ENCODE peak calls at places on chromosomes 12 and 14, in four cellular contexts. L is H1, K is HepG2, G is GM12878. H is an unnamed sample.

GRCh38 chr14:65229431-65230286 is 127.3 kb upstream of the MAX start:
- DNase-seq in G (no peak), L (peak), K (peak), H (no peak)

GRCh38 chr14:89241934-89242670 is 174.9 kb downstream of the FOXN3 start:
- DNase-seq in K (no peak), G (no peak), L (no peak), H (no peak)

GRCh38 chr12:90854136-90854689 is 100.8 kb downstream of the CCER1 start:
- DNase-seq in L (no peak), K (peak), G (no peak), H (peak)

GRCh38 chr12:49309361-49309760 is 13.7 kb upstream of the TROAP start:
- DNase-seq in K (no peak), L (no peak), G (no peak), H (no peak)

GRCh38 chr12:79920421-79921238 is 14.3 kb downstream of the PPP1R12A start:
- DNase-seq in K (no peak), L (no peak), G (no peak), H (no peak)

GRCh38 chr12:124022161-124022560 is 49.1 kb downstream of the ZNF664 start:
- DNase-seq in L (no peak), K (no peak), G (no peak), H (no peak)

GRCh38 chr12:108442077-108442476 is 73.0 kb upstream of the FICD start:
- DNase-seq in G (no peak), K (no peak), L (peak), H (peak)

GRCh38 chr12:63164911-63165310 is 13.9 kb upstream of the AVPR1A start:
- DNase-seq in K (no peak), G (no peak), L (no peak), H (no peak)

GRCh38 chr14:100540926-100541620 is 46.1 kb downstream of the BEGAIN start:
- DNase-seq in G (no peak), K (no peak), L (no peak), H (no peak)

GRCh38 chr12:114835031-114835430 is 151.1 kb upstream of the TBX3 start:
- DNase-seq in L (no peak), K (no peak), G (no peak), H (no peak)

GRCh38 chr12:122526683-122527477 is at the start of the genes KNTC1 and RSRC2:
- DNase-seq in K (peak), L (peak), G (peak), H (peak)

GRCh38 chr14:89618821-89619551 is 202.0 kb upstream of the FOXN3 start:
- DNase-seq in G (no peak), K (peak), L (peak), H (peak)

GRCh38 chr12:29463198-29463597 is 34.3 kb downstream of the OVCH1 start:
- DNase-seq in G (no peak), L (no peak), K (no peak), H (no peak)

GRCh38 chr14:35631071-35631805 is 97.3 kb downstream of the INSM2 start:
- DNase-seq in K (no peak), L (no peak), G (no peak), H (no peak)

GRCh38 chr14:52121441-52121840 is 52.6 kb upstream of the NID2 start:
- DNase-seq in G (no peak), K (no peak), L (no peak), H (no peak)

DNA sequence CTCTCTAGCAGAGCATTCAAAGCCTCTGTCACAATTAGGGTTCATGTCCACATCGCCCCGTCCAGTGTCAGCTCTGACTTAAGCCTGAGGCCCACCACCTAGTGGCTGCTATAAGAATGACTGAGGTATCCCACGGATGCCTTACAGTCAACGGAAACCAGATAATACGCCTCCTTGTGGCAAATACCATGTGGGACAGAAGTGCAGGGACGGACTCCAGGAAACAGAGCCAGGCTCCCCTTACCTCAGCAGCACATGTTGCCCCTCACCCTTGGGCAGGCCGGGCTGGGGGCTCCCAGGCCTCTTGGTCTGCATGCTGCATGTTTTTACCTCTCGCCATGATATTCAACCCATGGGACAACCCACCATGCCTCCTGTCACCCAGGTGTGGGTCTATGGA is 86.3 kb downstream of the VWF start:
- DNase-seq in K (peak), L (peak), G (no peak), H (peak)
- TF ChIP-seq SUZ12 in K (no peak), L (no peak), G (no peak), H (no peak)

GRCh38 chr14:104138891-104139459 is 588 bp downstream of the KIF26A start:
- DNase-seq in K (no peak), L (peak), G (no peak), H (no peak)

GRCh38 chr14:104136472-104137296 is 1.7 kb upstream of the KIF26A start:
- DNase-seq in L (peak), G (no peak), K (no peak), H (no peak)

GRCh38 chr14:104137297-104138097 is 890 bp upstream of the KIF26A start:
- DNase-seq in G (no peak), K (peak), L (peak), H (peak)

GRCh38 chr14:104139460-104140212 is 1.2 kb downstream of the KIF26A start:
- DNase-seq in L (peak), G (no peak), K (no peak), H (peak)

GRCh38 chr14:104138098-104138890 is at the start of gene KIF26A:
- DNase-seq in K (no peak), L (peak), G (no peak), H (peak)
- TF ChIP-seq YY1 in K (no peak), L (no peak), G (no peak), H (no peak)

DNA sequence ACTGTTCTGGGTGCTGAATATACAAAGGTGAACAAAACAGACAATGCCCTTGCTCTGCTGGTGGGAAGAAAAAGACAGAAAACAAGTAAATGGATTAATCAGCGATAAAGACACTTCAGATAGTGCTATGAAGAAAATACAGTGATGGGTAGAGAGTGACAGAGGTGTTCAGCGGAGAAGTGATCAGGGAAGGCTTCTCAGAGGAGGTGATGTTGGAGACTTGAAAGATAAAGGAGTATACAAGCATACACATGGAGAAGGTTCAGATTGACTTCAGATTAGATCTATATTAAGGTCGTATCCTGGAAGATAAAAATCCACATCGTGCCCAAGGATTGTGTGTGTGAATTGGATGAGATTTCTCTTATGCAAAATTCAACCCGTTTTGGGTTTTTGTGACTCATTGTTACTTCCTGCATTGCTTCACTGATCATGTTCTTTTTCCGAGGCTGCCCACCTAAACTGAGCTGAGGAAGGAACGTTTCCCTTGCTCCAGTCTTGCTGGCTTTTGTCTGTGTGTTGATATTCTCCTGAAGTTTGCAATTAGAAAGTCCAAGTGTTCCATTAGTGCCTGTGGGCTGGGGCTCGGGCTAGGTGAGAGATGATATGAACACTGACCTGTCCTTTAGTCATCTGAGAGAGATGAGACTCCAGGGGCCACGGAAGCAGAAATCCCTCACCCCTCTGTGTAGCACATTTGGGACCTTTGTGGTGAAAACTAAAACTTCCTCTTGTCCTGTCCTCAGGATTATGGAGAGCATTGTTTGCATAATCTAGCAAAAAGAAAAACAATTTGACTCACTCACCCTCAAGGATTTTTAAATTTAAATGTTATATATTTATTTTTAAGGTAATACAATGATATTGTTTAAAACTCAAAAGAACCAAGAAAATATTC is 27.6 kb downstream of the PLXNC1 start:
- DNase-seq in L (no peak), G (no peak), K (no peak), H (no peak)
- TF ChIP-seq SUZ12 in L (no peak), G (no peak), K (no peak), H (no peak)

GRCh38 chr14:57530571-57530970 is 36.9 kb upstream of the CCDC198 start:
- DNase-seq in G (no peak), K (no peak), L (no peak), H (no peak)

GRCh38 chr14:57533214-57533613 is 39.6 kb upstream of the CCDC198 start:
- DNase-seq in L (no peak), K (peak), G (peak), H (peak)
- TF ChIP-seq YY1 in L (no peak), K (no peak), G (no peak), H (no peak)

GRCh38 chr14:75871181-75871880 is 110.5 kb downstream of the TGFB3 start:
- DNase-seq in K (no peak), G (no peak), L (no peak), H (no peak)
- TF ChIP-seq SUZ12 in K (no peak), G (no peak), L (no peak), H (no peak)

GRCh38 chr14:105487986-105488777 is 1.5 kb downstream of the CRIP1 start:
- DNase-seq in L (no peak), K (no peak), G (no peak), H (no peak)
- TF ChIP-seq YY1 in L (no peak), K (no peak), G (no peak), H (no peak)

GRCh38 chr12:120710805-120711296 is 593 bp downstream of the UNC119B start:
- DNase-seq in G (no peak), L (peak), K (no peak), H (no peak)
- TF ChIP-seq SUZ12 in G (no peak), L (no peak), K (no peak), H (no peak)